ENCODE peak calls at places on chromosomes 6 and 20, in six cellular contexts. R, P, K, N, X and F are unnamed samples.

GRCh38 chr20:63854766-63855362 is 6.4 kb upstream of the ABHD16B start:
- DNase-seq in P (no peak), K (peak; percentile 73), R (no peak), X (no peak), N (no peak), F (no peak)

GRCh38 chr6:16762265-16762546 is 946 bp upstream of the ATXN1 start:
- DNase-seq in P (no peak), R (no peak), N (no peak), X (no peak), K (no peak), F (no peak)

GRCh38 chr20:56731041-56731440 is 101.9 kb downstream of the TFAP2C start:
- DNase-seq in P (no peak), N (no peak), R (no peak), K (no peak), X (no peak), F (no peak)

GRCh38 chr6:4819706-4820283 is 43.6 kb downstream of the CDYL start:
- DNase-seq in P (peak; percentile 49), N (no peak), X (no peak), R (no peak), K (no peak), F (no peak)

GRCh38 chr6:111951439-111952140 is 78.3 kb upstream of the FYN start:
- DNase-seq in P (no peak), R (no peak), K (no peak), X (no peak), N (no peak), F (no peak)

GRCh38 chr6:158978752-158979151 is 21.2 kb downstream of the RSPH3 start:
- DNase-seq in X (no peak), N (no peak), P (peak; percentile 64), R (no peak), K (no peak), F (no peak)

GRCh38 chr6:154428892-154429291 is 72.3 kb upstream of the IPCEF1 start:
- DNase-seq in X (no peak), P (peak; percentile 68), K (no peak), R (no peak), N (no peak), F (no peak)

GRCh38 chr20:7195704-7196103 is 428.2 kb downstream of the BMP2 start:
- DNase-seq in X (no peak), R (peak; percentile 21), P (no peak), N (no peak), K (no peak), F (no peak)

GRCh38 chr6:26044140-26045045 is 42.8 kb upstream of the HFE start:
- DNase-seq in X (no peak), N (peak; percentile 71), K (no peak), P (peak; percentile 20), R (peak; percentile 57), F (no peak)

GRCh38 chr6:169723991-169724553 is at the start of gene PHF10:
- DNase-seq in X (peak; percentile 41), N (no peak), P (no peak), R (peak; percentile 42), K (peak; percentile 29), F (no peak)

GRCh38 chr20:24633026-24633425 is 163.6 kb downstream of the SYNDIG1 start:
- DNase-seq in K (no peak), N (no peak), X (no peak), R (no peak), P (no peak), F (peak; percentile 41)

GRCh38 chr6:148080311-148080710 is 262.3 kb upstream of the SASH1 start:
- DNase-seq in N (no peak), P (no peak), X (no peak), R (no peak), K (no peak), F (no peak)
- H3K4me1 ChIP-seq in N (no peaks in the 10 kb centered on the region), P (no peaks in the 10 kb centered on the region), X (no peaks in the 10 kb centered on the region), R (no peaks in the 10 kb centered on the region), K (no peaks in the 10 kb centered on the region), F (no peaks in the 10 kb centered on the region)

GRCh38 chr6:33075568-33076405 is at the start of gene HLA-DPB1:
- DNase-seq in K (peak; percentile 37), N (no peak), P (peak; percentile 59), X (no peak), R (peak; percentile 36), F (no peak)
- TF ChIP-seq POLR2A in K (no peak), N (no peak), P (no peak), X (no peak), R (no peak), F (no peak)

DNA sequence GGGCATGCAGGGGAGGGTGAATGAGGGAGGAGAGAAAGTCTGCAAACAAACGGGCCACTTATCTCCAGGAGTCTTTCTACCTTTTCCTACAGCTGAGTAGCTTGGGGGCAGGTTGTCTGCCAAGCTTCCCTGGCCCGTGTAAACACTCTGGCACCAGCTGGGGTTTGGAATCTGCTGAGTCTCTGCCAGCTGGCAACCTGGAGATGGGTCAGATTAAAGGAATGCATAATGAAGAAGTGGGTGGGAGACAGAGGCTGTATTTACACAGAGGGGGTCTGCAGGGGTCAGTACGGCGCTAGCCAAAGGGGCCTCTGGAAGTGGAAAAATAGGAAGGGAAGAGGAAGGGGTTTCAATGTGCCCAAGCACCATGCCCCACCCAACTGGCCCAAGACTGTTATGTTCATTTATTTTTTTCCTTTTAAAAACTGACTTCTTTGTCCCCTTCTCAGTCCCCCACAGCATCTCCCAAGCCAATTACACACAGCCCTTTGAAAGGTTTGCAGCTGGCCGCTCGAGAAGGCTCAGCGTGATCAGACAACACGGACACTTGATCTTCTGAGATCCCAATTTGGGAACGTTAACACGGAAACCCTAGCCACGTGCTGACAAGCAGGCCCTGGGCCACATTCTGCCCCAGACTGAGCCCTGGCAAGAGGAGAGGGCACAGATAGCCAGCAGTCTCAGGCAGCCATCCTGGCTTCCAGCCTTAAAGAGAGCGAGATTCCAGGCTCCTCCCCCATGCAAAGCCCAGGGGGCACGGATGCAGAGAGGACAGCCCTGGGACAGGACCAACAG is 25.2 kb downstream of the TRAM2 start:
- DNase-seq in K (peak; percentile 56), X (peak; percentile 44), R (peak; percentile 28), P (peak; percentile 91), N (peak; percentile 72), F (no peak)
- H3K4me1 ChIP-seq in K (peaks cover 68% of the 10 kb centered on the region), X (peaks cover 32% of the 10 kb centered on the region), R (peaks cover 73% of the 10 kb centered on the region), P (peaks cover 62% of the 10 kb centered on the region), N (peaks cover 79% of the 10 kb centered on the region), F (peaks cover 47% of the 10 kb centered on the region)

GRCh38 chr6:167113935-167114910 is 8.7 kb upstream of the CCR6 start:
- DNase-seq in K (no peak), N (no peak), P (no peak), R (no peak), X (no peak), F (no peak)
- TF ChIP-seq POLR2A in K (no peak), N (no peak), P (no peak), R (no peak), X (no peak), F (no peak)

DNA sequence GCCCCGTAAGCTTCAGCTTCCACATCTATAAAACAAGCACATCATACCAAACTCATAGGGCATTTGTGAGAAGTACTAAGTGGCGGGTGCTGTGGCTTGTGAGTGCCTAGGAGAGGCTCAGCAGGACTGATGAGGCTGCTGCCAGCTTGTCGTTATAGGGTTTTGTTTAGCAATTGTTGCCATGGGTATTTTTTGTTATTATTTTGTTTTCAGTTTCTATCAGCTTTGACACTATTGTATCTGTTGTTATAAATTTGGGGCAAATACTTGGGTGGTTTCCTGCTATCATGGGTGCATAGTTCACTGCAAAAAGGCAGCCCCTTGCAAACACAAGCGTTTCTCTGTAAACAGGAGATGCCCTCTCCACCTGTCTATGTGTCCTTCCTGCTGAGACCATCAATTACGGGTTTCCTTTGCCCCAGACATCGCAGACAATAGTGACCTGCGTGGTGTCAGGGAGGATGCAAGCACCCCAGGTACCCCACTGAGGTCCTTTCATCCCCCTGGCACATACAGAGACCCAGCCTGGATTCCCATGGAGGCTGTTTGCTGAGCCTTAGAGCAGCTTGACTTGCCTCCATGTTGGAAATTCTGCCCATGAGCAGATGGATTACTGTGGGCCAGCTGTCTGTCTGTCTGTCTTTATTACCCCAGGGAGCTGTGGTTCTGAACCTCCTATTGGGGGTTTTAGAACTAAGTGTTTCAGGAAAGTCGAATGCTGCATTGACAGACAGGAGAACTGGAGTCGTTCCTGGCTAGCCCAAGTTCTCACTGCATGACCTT is 3.2 kb upstream of the CCDC167 start:
- DNase-seq in N (no peak), P (no peak), K (no peak), R (no peak), X (no peak), F (no peak)
- H3K4me1 ChIP-seq in N (peaks cover 10% of the 10 kb centered on the region), P (no peaks in the 10 kb centered on the region), K (peaks cover 6% of the 10 kb centered on the region), R (peaks cover 4% of the 10 kb centered on the region), X (peaks cover 4% of the 10 kb centered on the region), F (peaks cover 13% of the 10 kb centered on the region)

GRCh38 chr6:117482240-117483003 is at the start of gene DCBLD1:
- DNase-seq in K (peak; percentile 81), X (peak; percentile 68), N (peak; percentile 82), R (peak; percentile 69), P (peak; percentile 70), F (peak; percentile 80)
- TF ChIP-seq POLR2A in K (peak; percentile 66), X (no peak), N (no peak), R (peak; percentile 75), P (peak; percentile 68), F (peak; percentile 17)

GRCh38 chr6:161377116-161377515 is 103.3 kb upstream of the AGPAT4 start:
- DNase-seq in K (no peak), N (no peak), P (no peak), R (no peak), X (no peak), F (no peak)
- H3K4me1 ChIP-seq in K (no peaks in the 10 kb centered on the region), N (no peaks in the 10 kb centered on the region), P (no peaks in the 10 kb centered on the region), R (no peaks in the 10 kb centered on the region), X (no peaks in the 10 kb centered on the region), F (peaks cover 18% of the 10 kb centered on the region)

GRCh38 chr6:73585566-73586415 is 65.0 kb upstream of the EEF1A1 start:
- DNase-seq in X (peak; percentile 69), P (peak; percentile 85), K (peak; percentile 50), R (peak; percentile 81), N (no peak), F (no peak)
- TF ChIP-seq POLR2A in X (no peak), P (peak; percentile 39), K (peak; percentile 25), R (no peak), N (no peak), F (no peak)